ENCODE peak calls at places on chromosomes 11 and 22, in four cellular contexts. P, D, B and T are unnamed samples.

GRCh38 chr11:32829157-32829679 is 509 bp upstream of the PRRG4 start:
- DNase-seq in P (peak), D (no peak), B (no peak), T (no peak)

GRCh38 chr22:17281026-17281809 is 62.0 kb upstream of the ADA2 start:
- DNase-seq in P (no peak), D (peak), B (no peak), T (no peak)

GRCh38 chr11:34379081-34379480 is 21.3 kb upstream of the ABTB2 start:
- DNase-seq in P (no peak), D (no peak), B (peak), T (no peak)

GRCh38 chr22:23117890-23118646 is 23.7 kb downstream of the RSPH14 start:
- DNase-seq in P (no peak), D (no peak), B (no peak), T (no peak)

GRCh38 chr22:27238935-27239510 is 562.5 kb downstream of the MN1 start:
- DNase-seq in P (peak), D (no peak), B (peak), T (no peak)

GRCh38 chr22:19959587-19960490 is 18.2 kb upstream of the TXNRD2 start:
- DNase-seq in P (no peak), D (no peak), B (no peak), T (no peak)

GRCh38 chr11:117807482-117808272 is 10.7 kb upstream of the DSCAML1 start:
- DNase-seq in P (peak), D (peak), B (peak), T (peak)

GRCh38 chr11:123590296-123590912 is 64.0 kb downstream of the SCN3B start:
- DNase-seq in P (peak), D (no peak), B (peak), T (no peak)

GRCh38 chr11:65487467-65488272 is 11.2 kb upstream of the MALAT1 start:
- DNase-seq in P (peak), D (no peak), B (peak), T (no peak)

GRCh38 chr11:82003671-82004148 is 730.0 kb downstream of the FAM181B start:
- DNase-seq in P (no peak), D (no peak), B (no peak), T (no peak)

GRCh38 chr22:38513063-38513462 is 7.0 kb upstream of the DDX17 start:
- DNase-seq in P (no peak), D (peak), B (no peak), T (no peak)